ENCODE peak calls at places on chromosomes 13 and 19, in seven cellular contexts. Y is GM12878, Q is fibroblast of lung, G is neural progenitor cell, S is bronchial epithelial cell, O is keratinocyte, T is heart right ventricle. M is an unnamed sample.

GRCh38 chr13:80585531-80585930 is 244.6 kb upstream of the SPRY2 start:
- DNase-seq in Y (no peak), Q (no peak), G (no peak), S (no peak), O (no peak), T (no peak), M (no peak)

GRCh38 chr13:70104481-70104880 is 3.1 kb upstream of the ATXN8OS start:
- DNase-seq in Y (no peak), Q (no peak), G (no peak), S (no peak), O (no peak), T (no peak), M (no peak)

GRCh38 chr13:82627183-82627582 is 1255.1 kb downstream of the SLITRK1 start:
- DNase-seq in Y (no peak), Q (peak; percentile 75), G (no peak), S (peak; percentile 77), O (no peak), T (no peak), M (peak; percentile 35)

GRCh38 chr13:23984541-23984940 is 87.2 kb upstream of the C1QTNF9B start:
- DNase-seq in Y (no peak), Q (peak; percentile 56), G (no peak), S (peak; percentile 72), O (no peak), T (no peak), M (no peak)

GRCh38 chr19:46035986-46036744 is 4.6 kb downstream of the IGFL4 start:
- DNase-seq in Y (no peak), Q (no peak), G (no peak), S (no peak), O (no peak), T (no peak), M (no peak)

GRCh38 chr19:10936661-10937084 is 8.1 kb downstream of the TIMM29 start:
- DNase-seq in Y (peak; percentile 35), Q (peak; percentile 75), G (peak; percentile 96), S (peak; percentile 75), O (no peak), T (peak; percentile 61), M (peak; percentile 48)

GRCh38 chr13:33351324-33351723 is 65.8 kb upstream of the STARD13 start:
- DNase-seq in Y (no peak), Q (peak; percentile 63), G (no peak), S (peak; percentile 29), O (no peak), T (peak; percentile 36), M (peak; percentile 38)

GRCh38 chr19:11736696-11737095 is 2.0 kb downstream of the ZNF823 start:
- DNase-seq in Y (peak; percentile 40), Q (peak; percentile 15), G (no peak), S (peak; percentile 18), O (peak; percentile 52), T (peak; percentile 39), M (no peak)

GRCh38 chr19:4983346-4984105 is 14.6 kb downstream of the KDM4B start:
- DNase-seq in Y (no peak), Q (no peak), G (no peak), S (no peak), O (no peak), T (no peak), M (no peak)

GRCh38 chr19:9850235-9850959 is 15.3 kb downstream of the PIN1 start:
- DNase-seq in Y (no peak), Q (no peak), G (no peak), S (no peak), O (no peak), T (no peak), M (no peak)

GRCh38 chr13:102584423-102584822 is 12.4 kb upstream of the TPP2 start:
- DNase-seq in Y (no peak), Q (no peak), G (no peak), S (no peak), O (no peak), T (no peak), M (no peak)

GRCh38 chr13:95924389-95924994 is 128.7 kb downstream of the UGGT2 start:
- DNase-seq in Y (no peak), Q (peak; percentile 94), G (no peak), S (peak; percentile 91), O (peak; percentile 19), T (no peak), M (peak; percentile 89)

GRCh38 chr13:60426075-60426474 is 29.1 kb downstream of the TDRD3 start:
- DNase-seq in Y (no peak), Q (no peak), G (no peak), S (no peak), O (no peak), T (no peak), M (no peak)

GRCh38 chr13:29160862-29161261 is 340.7 kb downstream of the MTUS2 start:
- DNase-seq in Y (no peak), Q (no peak), G (no peak), S (no peak), O (no peak), T (no peak), M (no peak)

GRCh38 chr19:38742296-38742695 is 2.0 kb downstream of the CAPN12 start:
- DNase-seq in Y (no peak), Q (no peak), G (no peak), S (no peak), O (no peak), T (no peak), M (no peak)

GRCh38 chr19:17866312-17867012 is 5.3 kb upstream of the SLC5A5 start:
- DNase-seq in Y (no peak), Q (no peak), G (no peak), S (no peak), O (no peak), T (no peak), M (no peak)

GRCh38 chr19:9877775-9878510 is 42.8 kb downstream of the PIN1 start:
- DNase-seq in Y (no peak), Q (peak; percentile 59), G (no peak), S (peak; percentile 78), O (no peak), T (no peak), M (no peak)

GRCh38 chr13:99312493-99312883 is 5.3 kb upstream of the GPR183 start:
- DNase-seq in Y (no peak), Q (peak; percentile 92), G (no peak), S (no peak), O (no peak), T (peak; percentile 55), M (peak; percentile 98)

GRCh38 chr13:50400035-50400726 is 384.9 kb downstream of the KCNRG start:
- DNase-seq in Y (no peak), Q (peak; percentile 66), G (no peak), S (no peak), O (no peak), T (peak; percentile 64), M (no peak)

DNA sequence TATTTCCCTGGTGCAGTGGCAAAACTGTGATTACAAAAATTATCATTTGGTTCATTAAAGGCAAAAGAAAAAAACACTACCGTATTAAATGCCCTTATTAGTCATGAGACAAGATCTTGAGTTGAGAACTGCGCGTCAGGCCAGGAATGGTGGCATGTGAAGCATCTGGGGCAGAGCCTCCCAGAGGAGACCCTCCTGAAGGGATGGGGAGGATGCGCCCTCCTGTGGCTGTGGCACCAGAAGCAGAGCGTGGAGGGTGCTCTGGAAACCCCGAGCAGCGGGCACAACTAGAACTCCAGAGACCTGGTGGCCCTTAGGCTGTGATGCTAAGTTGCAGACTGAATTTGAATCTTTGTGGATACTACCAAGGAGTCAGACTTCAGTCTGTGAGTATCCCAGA is 11.5 kb downstream of the CUL4A start:
- DNase-seq in Y (no peak), Q (peak; percentile 6), G (peak; percentile 48), S (no peak), O (no peak), T (peak; percentile 53), M (no peak)
- TF ChIP-seq CTCF in Y (peak; percentile 36), Q (peak; percentile 13), G (peak; percentile 42), S (no peak), O (peak; percentile 21), T (no peak), M (peak; percentile 35)

DNA sequence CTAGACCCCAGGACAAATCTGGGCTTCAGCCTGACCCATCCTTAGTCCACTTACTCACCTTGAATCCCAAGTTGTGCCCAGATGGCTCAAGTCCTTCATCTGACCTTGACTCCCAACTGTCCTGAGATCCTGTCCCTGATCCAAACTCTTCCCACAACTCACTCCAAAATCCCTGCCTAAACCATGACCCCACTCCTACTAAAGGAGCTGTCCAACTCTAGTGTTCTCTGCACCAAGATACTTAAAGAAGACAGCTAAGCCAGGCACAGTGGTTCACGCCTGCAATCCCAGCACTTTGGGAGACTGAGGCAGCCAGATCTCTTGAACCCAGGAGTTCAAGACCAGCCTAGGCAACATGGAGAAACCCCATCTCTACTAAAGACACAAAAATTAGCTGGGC is 8.5 kb downstream of the POU2F2 start:
- DNase-seq in Y (no peak), Q (no peak), G (no peak), S (no peak), O (no peak), T (no peak), M (no peak)
- H3K4me3 ChIP-seq in Y (peak overlapping the region; percentile 57), Q (no peak overlapping the region), G (no peak overlapping the region), S (no peak overlapping the region), O (no peak overlapping the region), T (no peak overlapping the region), M (no peak overlapping the region)

DNA sequence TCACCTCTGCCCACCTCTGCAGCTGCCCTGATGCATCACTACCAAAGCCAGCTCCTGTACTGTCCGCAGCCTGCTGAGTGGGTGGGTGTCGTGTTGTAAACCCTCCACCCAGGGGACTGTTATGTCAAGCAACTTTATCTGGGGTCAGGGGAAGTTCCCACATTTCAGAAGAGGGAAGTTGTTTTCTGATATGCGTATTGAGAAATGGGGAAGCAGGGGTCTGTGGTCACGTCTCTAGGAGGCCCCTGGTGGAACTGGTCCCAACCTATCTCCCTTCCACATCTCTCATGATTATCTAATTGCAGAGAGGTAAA is 31.2 kb downstream of the CLEC17A start:
- DNase-seq in Y (peak; percentile 38), Q (no peak), G (no peak), S (no peak), O (no peak), T (no peak), M (no peak)
- TF ChIP-seq CTCF in Y (no peak), Q (no peak), G (no peak), S (no peak), O (no peak), T (no peak), M (no peak)

GRCh38 chr13:73422973-73423372 is 364.2 kb downstream of the KLF5 start:
- DNase-seq in Y (no peak), Q (no peak), G (no peak), S (no peak), O (no peak), T (no peak), M (no peak)

GRCh38 chr13:73416093-73416492 is 357.3 kb downstream of the KLF5 start:
- DNase-seq in Y (no peak), Q (peak; percentile 83), G (peak; percentile 30), S (no peak), O (no peak), T (no peak), M (no peak)

GRCh38 chr13:73417012-73417615 is 358.3 kb downstream of the KLF5 start:
- DNase-seq in Y (no peak), Q (no peak), G (peak; percentile 11), S (no peak), O (no peak), T (no peak), M (no peak)

DNA sequence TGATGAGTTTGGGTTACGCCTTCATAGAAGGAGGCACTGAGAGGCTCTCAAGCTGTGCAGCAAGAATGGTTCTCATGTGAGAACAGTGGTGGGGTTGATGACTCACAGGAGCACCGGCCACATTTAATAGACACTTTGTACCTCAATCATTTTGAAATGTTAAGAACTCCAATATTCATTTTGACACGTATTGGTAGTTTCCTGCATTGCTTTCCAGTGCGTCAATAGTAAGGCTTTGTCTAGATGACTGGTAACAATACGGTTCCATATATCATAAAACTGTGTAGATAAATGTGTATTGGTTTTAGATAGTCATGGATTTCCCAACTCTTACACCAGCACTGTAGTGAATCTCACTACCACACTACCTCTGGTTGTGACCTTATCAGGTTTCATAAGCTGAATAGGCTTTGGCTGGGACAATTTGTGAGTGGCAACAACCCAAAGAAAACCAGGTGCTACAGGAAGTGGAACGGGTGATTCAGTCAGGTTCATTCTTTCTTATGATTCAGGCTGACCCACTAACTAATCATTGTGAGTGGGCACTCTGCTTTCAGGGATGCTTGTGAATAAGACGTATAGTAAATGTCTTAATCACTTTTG is 362.6 kb downstream of the KLF5 start:
- DNase-seq in Y (no peak), Q (peak; percentile 96), G (no peak), S (peak; percentile 100), O (peak; percentile 92), T (no peak), M (no peak)
- H3K4me3 ChIP-seq in Y (no peak overlapping the region), Q (no peak overlapping the region), G (no peak overlapping the region), S (no peak overlapping the region), O (no peak overlapping the region), T (no peak overlapping the region), M (no peak overlapping the region)

M was measured in AG09309.